ENCODE peak calls at places on chromosomes 7 and 10, in four cellular contexts. S, T, E and H are unnamed samples.
A peak's percentile ranks its signal among the peaks of the same experiment; 100 is the strongest.

GRCh38 chr10:46531737-46532136 is 24.7 kb downstream of the GPRIN2 start:
- DNase-seq in T (no peak), S (no peak), E (no peak), H (no peak)

GRCh38 chr7:130151591-130152269 is 53.5 kb downstream of the TMEM209 start:
- DNase-seq in E (no peak), T (no peak), S (no peak), H (no peak)

GRCh38 chr7:108716783-108717182 is 147.1 kb downstream of the DNAJB9 start:
- DNase-seq in E (no peak), S (no peak), T (no peak), H (no peak)

GRCh38 chr7:35253680-35254495 is at the start of gene TBX20:
- DNase-seq in S (no peak), T (no peak), E (peak; percentile 91), H (no peak)

GRCh38 chr10:123043409-123043925 is 34.7 kb downstream of the ACADSB start:
- DNase-seq in T (peak; percentile 63), E (no peak), S (peak; percentile 26), H (peak; percentile 41)

GRCh38 chr10:98745645-98746044 is 298.9 kb upstream of the HPS1 start:
- DNase-seq in T (no peak), E (no peak), S (no peak), H (no peak)

GRCh38 chr7:12062062-12062461 is 149.0 kb upstream of the TMEM106B start:
- DNase-seq in S (no peak), E (no peak), T (no peak), H (no peak)

GRCh38 chr7:47254081-47255006 is 327.6 kb downstream of the TNS3 start:
- DNase-seq in S (no peak), T (no peak), E (peak; percentile 92), H (peak; percentile 60)

GRCh38 chr10:129872001-129872400 is 92.1 kb downstream of the EBF3 start:
- DNase-seq in E (no peak), S (no peak), T (no peak), H (no peak)

GRCh38 chr7:114085592-114086490 is 167.0 kb upstream of the PPP1R3A start:
- DNase-seq in S (no peak), E (peak; percentile 84), T (peak; percentile 58), H (peak; percentile 59)

GRCh38 chr7:110600983-110601382 is 489.9 kb upstream of the LRRN3 start:
- DNase-seq in E (no peak), S (no peak), T (no peak), H (no peak)

GRCh38 chr10:74177140-74177677 is 26.2 kb downstream of the ADK start:
- DNase-seq in T (peak; percentile 65), E (no peak), S (peak; percentile 24), H (peak; percentile 34)

GRCh38 chr10:30862486-30862885 is 169.2 kb downstream of the ZNF438 start:
- DNase-seq in E (no peak), S (no peak), T (no peak), H (no peak)